ENCODE peak calls at places on chromosomes 5 and 9, in six cellular contexts. One of them, this sample, is unnamed.

GRCh38 chr5:141875795-141876627 is 2.2 kb downstream of the PCDH1 start:
- DNase-seq in adipocyte: peak; percentile 19
- DNase-seq in adrenal gland: no peak
- DNase-seq in AG04450: no peak
- DNase-seq in A549: no peak
- DNase-seq in AG04449: no peak
- DNase-seq in this sample: peak; percentile 67

GRCh38 chr5:128535225-128535624 is 2.8 kb downstream of the FBN2 start:
- DNase-seq in adipocyte: peak; percentile 36
- DNase-seq in adrenal gland: no peak
- DNase-seq in AG04449: no peak
- DNase-seq in A549: no peak
- DNase-seq in AG04450: no peak
- DNase-seq in this sample: no peak

GRCh38 chr9:86281577-86282076 is 711 bp downstream of the ISCA1 start:
- DNase-seq in AG04450: no peak
- DNase-seq in AG04449: no peak
- DNase-seq in A549: no peak
- DNase-seq in adrenal gland: no peak
- DNase-seq in adipocyte: no peak
- DNase-seq in this sample: no peak

GRCh38 chr9:2427016-2427891 is 194.3 kb upstream of the VLDLR start:
- DNase-seq in adipocyte: no peak
- DNase-seq in AG04449: no peak
- DNase-seq in AG04450: no peak
- DNase-seq in adrenal gland: peak; percentile 32
- DNase-seq in A549: no peak
- DNase-seq in this sample: no peak

GRCh38 chr9:20040991-20041606 is 252.3 kb upstream of the SLC24A2 start:
- DNase-seq in A549: no peak
- DNase-seq in AG04450: no peak
- DNase-seq in adrenal gland: no peak
- DNase-seq in AG04449: no peak
- DNase-seq in adipocyte: no peak
- DNase-seq in this sample: no peak

GRCh38 chr5:87916320-87916719 is 352.3 kb downstream of the TMEM161B start:
- DNase-seq in AG04450: no peak
- DNase-seq in adrenal gland: no peak
- DNase-seq in A549: no peak
- DNase-seq in adipocyte: no peak
- DNase-seq in AG04449: no peak
- DNase-seq in this sample: no peak

GRCh38 chr5:53482717-53483638 is 2.5 kb downstream of the FST start:
- DNase-seq in A549: peak; percentile 27
- DNase-seq in AG04449: no peak
- DNase-seq in AG04450: no peak
- DNase-seq in adipocyte: peak; percentile 52
- DNase-seq in adrenal gland: peak; percentile 27
- DNase-seq in this sample: no peak

GRCh38 chr9:97983524-97984187 is 515 bp downstream of the ANP32B start:
- DNase-seq in adrenal gland: peak; percentile 67
- DNase-seq in adipocyte: peak; percentile 75
- DNase-seq in AG04450: no peak
- DNase-seq in A549: peak; percentile 59
- DNase-seq in AG04449: no peak
- DNase-seq in this sample: peak; percentile 68

GRCh38 chr5:135038202-135038828 is 4.3 kb upstream of the PITX1 start:
- DNase-seq in adrenal gland: no peak
- DNase-seq in A549: no peak
- DNase-seq in AG04449: no peak
- DNase-seq in AG04450: no peak
- DNase-seq in adipocyte: peak; percentile 55
- DNase-seq in this sample: no peak

GRCh38 chr9:124511426-124511840 is 4.2 kb upstream of the NR5A1 start:
- DNase-seq in adrenal gland: no peak
- DNase-seq in AG04449: no peak
- DNase-seq in A549: no peak
- DNase-seq in AG04450: no peak
- DNase-seq in adipocyte: no peak
- DNase-seq in this sample: peak; percentile 62

GRCh38 chr5:154285661-154286408 is 95.3 kb downstream of the GALNT10 start:
- DNase-seq in adrenal gland: no peak
- DNase-seq in A549: peak; percentile 86
- DNase-seq in adipocyte: peak; percentile 70
- DNase-seq in AG04449: peak; percentile 37
- DNase-seq in AG04450: no peak
- DNase-seq in this sample: no peak

GRCh38 chr9:137828527-137829259 is 48.9 kb upstream of the CACNA1B start:
- DNase-seq in adrenal gland: no peak
- DNase-seq in A549: no peak
- DNase-seq in AG04449: no peak
- DNase-seq in AG04450: no peak
- DNase-seq in adipocyte: peak; percentile 24
- DNase-seq in this sample: no peak

GRCh38 chr9:28598396-28598795 is 1025.1 kb upstream of the C9orf72 start:
- DNase-seq in AG04450: no peak
- DNase-seq in A549: no peak
- DNase-seq in adrenal gland: no peak
- DNase-seq in adipocyte: no peak
- DNase-seq in AG04449: no peak
- DNase-seq in this sample: peak; percentile 7

GRCh38 chr5:138077064-138077696 is 6.7 kb upstream of the WNT8A start:
- DNase-seq in adipocyte: peak; percentile 85
- DNase-seq in A549: peak; percentile 73
- DNase-seq in AG04449: peak; percentile 5
- DNase-seq in adrenal gland: peak; percentile 63
- DNase-seq in AG04450: peak; percentile 23
- DNase-seq in this sample: peak; percentile 62

GRCh38 chr9:116697341-116697740 is 10.2 kb downstream of the TRIM32 start:
- DNase-seq in adrenal gland: no peak
- DNase-seq in A549: no peak
- DNase-seq in AG04450: no peak
- DNase-seq in adipocyte: peak; percentile 43
- DNase-seq in AG04449: peak; percentile 75
- DNase-seq in this sample: no peak

GRCh38 chr5:91128604-91129003 is 254.5 kb downstream of the ARRDC3 start:
- DNase-seq in adrenal gland: no peak
- DNase-seq in AG04449: no peak
- DNase-seq in AG04450: no peak
- DNase-seq in A549: no peak
- DNase-seq in adipocyte: no peak
- DNase-seq in this sample: no peak

GRCh38 chr5:75199946-75200345 is 36.7 kb downstream of the ANKRD31 start:
- DNase-seq in adrenal gland: no peak
- DNase-seq in A549: no peak
- DNase-seq in adipocyte: no peak
- DNase-seq in AG04449: no peak
- DNase-seq in AG04450: no peak
- DNase-seq in this sample: no peak

GRCh38 chr9:89986190-89986589 is 381.4 kb downstream of the GADD45G start:
- DNase-seq in adrenal gland: no peak
- DNase-seq in A549: no peak
- DNase-seq in adipocyte: no peak
- DNase-seq in AG04450: no peak
- DNase-seq in AG04449: no peak
- DNase-seq in this sample: no peak

GRCh38 chr5:123515904-123516303 is 3.9 kb downstream of the CSNK1G3 start:
- DNase-seq in adipocyte: no peak
- DNase-seq in adrenal gland: no peak
- DNase-seq in AG04449: no peak
- DNase-seq in AG04450: no peak
- DNase-seq in A549: no peak
- DNase-seq in this sample: no peak

GRCh38 chr5:123511648-123512605 is at the start of gene CSNK1G3:
- DNase-seq in adrenal gland: peak; percentile 97
- DNase-seq in A549: peak; percentile 97
- DNase-seq in AG04449: peak; percentile 79
- DNase-seq in AG04450: peak; percentile 95
- DNase-seq in adipocyte: peak; percentile 99
- DNase-seq in this sample: peak; percentile 96

GRCh38 chr5:123512631-123513461 is 869 bp downstream of the CSNK1G3 start:
- DNase-seq in A549: peak; percentile 26
- DNase-seq in adrenal gland: peak; percentile 51
- DNase-seq in adipocyte: peak; percentile 61
- DNase-seq in AG04449: no peak
- DNase-seq in AG04450: no peak
- DNase-seq in this sample: peak; percentile 30

GRCh38 chr5:123517479-123517878 is 5.5 kb downstream of the CSNK1G3 start:
- DNase-seq in AG04450: no peak
- DNase-seq in AG04449: no peak
- DNase-seq in A549: no peak
- DNase-seq in adipocyte: no peak
- DNase-seq in adrenal gland: no peak
- DNase-seq in this sample: no peak

DNA sequence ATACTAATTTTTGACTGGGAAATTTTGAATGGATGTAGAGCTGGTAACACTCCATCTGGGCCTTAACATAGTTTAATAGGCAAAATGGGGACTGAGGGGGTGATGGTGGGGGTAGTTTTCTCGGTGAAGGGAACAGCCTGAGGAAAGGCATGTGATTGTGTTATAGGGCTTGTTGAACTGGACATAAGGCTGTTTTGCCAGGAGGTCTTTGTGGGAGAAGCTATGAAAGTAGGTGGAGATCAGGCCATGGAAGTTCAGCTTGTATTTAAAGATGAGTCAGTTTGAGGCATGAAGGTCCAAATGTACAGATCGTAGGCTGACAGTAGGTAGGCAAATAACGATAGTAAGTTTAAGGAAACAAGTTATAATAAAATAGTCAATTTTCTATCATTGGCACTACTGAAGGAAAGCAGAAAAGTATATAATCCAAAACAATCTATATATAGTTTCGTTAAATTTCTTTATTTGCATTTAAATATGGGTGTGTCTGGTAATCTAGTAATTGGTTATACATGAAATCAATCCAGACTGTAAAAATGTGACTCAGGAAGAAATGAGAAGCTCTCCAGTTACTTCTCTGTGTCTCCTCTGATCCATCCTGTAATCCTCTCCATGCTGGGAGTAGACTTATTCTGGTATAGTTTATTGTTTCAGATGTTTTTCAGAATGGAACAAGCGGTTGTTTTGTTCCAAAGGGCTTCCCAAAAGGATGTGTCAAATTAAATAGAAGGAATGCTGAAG is 2.8 kb downstream of the CSNK1G3 start:
- DNase-seq in AG04450: no peak
- DNase-seq in AG04449: no peak
- DNase-seq in A549: no peak
- DNase-seq in adrenal gland: no peak
- DNase-seq in adipocyte: no peak
- DNase-seq in this sample: no peak
- H3K4me3 ChIP-seq in AG04450: no peak overlapping the region
- H3K4me3 ChIP-seq in AG04449: no peak overlapping the region
- H3K4me3 ChIP-seq in A549: no peak overlapping the region
- H3K4me3 ChIP-seq in adrenal gland: no peak overlapping the region
- H3K4me3 ChIP-seq in adipocyte: no peak overlapping the region
- H3K4me3 ChIP-seq in this sample: no peak overlapping the region

DNA sequence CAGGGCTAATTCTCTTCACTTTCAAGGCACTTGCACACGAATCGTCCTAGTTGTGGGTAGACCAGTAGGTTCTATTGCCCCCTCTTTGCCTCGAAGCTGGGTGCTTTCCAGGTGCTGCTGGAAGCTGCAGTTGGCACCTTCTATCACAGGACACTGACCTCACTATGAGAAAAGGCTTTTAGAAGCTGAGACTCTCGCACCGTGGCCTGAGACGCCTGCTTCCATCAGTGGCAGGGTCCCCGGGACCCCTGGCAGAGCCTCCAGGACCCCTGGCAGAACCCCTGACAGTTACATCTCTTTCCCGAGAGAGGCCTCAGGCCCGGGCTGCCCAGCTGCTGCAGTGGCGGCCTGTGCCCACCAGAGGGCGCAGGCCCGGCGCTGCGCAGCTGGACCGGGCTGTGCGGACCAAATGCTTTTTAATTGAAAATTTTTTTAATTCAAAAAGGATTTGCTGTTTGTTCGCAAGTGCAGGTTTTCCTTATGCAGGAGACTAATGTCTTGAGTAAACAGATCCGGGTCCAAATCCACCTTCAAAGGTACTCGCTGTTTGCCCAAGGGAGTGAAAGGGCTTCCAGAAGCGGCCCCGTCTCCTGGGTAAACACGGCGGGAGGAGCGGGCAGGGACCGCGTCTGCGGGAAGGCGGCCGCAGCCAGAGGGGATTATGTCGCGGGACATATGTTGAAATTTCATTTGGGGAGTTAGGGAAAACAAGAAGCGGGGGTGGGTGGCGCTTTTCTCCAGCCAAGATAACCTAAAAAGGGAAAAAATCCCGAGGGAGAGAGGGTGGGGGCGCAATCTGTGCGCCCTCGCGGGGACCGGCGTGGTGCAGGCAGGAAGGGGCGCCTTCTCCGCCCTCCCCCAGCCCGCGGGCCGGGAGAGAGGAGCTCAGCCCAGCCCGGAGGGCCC is 114.5 kb upstream of the LMX1B start:
- DNase-seq in adipocyte: peak; percentile 79
- DNase-seq in A549: peak; percentile 51
- DNase-seq in AG04450: no peak
- DNase-seq in AG04449: no peak
- DNase-seq in adrenal gland: peak; percentile 36
- DNase-seq in this sample: peak; percentile 77
- H3K4me3 ChIP-seq in adipocyte: peak overlapping the region; percentile 79
- H3K4me3 ChIP-seq in A549: peak overlapping the region; percentile 43
- H3K4me3 ChIP-seq in AG04450: peak overlapping the region; percentile 51
- H3K4me3 ChIP-seq in AG04449: peak overlapping the region; percentile 56
- H3K4me3 ChIP-seq in adrenal gland: no peak overlapping the region
- H3K4me3 ChIP-seq in this sample: peak overlapping the region; percentile 65

GRCh38 chr9:37100317-37100716 is 20.1 kb upstream of the ZCCHC7 start:
- DNase-seq in A549: no peak
- DNase-seq in adipocyte: no peak
- DNase-seq in AG04449: no peak
- DNase-seq in AG04450: no peak
- DNase-seq in adrenal gland: no peak
- DNase-seq in this sample: peak; percentile 41
- H3K4me3 ChIP-seq in A549: no peak overlapping the region
- H3K4me3 ChIP-seq in adipocyte: no peak overlapping the region
- H3K4me3 ChIP-seq in AG04449: no peak overlapping the region
- H3K4me3 ChIP-seq in AG04450: no peak overlapping the region
- H3K4me3 ChIP-seq in adrenal gland: no peak overlapping the region
- H3K4me3 ChIP-seq in this sample: no peak overlapping the region

DNA sequence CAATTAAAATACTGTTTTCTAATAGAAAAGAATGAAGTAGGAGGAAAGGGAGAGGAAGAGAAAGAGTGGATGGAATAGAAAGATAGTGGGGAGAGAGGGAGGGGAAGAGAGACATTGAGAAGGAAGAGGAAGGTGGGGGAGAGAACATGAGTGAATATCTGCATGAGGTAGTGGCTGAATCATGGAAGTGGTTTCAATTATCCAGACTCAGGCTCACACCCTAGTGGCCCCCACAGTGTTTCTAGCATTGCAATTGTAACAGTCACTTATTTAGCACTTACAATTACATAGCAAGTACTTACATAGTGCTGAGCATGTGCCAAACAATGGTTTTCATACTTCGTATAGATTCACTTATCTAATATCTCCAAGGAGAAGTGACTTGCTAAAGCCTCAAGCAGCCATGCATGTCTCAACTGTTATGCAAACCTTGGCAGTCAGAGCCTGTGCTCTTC is 72.7 kb downstream of the CAST start:
- DNase-seq in AG04449: peak; percentile 42
- DNase-seq in adrenal gland: no peak
- DNase-seq in A549: no peak
- DNase-seq in AG04450: no peak
- DNase-seq in adipocyte: peak; percentile 53
- DNase-seq in this sample: no peak
- H3K4me3 ChIP-seq in AG04449: no peak overlapping the region
- H3K4me3 ChIP-seq in adrenal gland: no peak overlapping the region
- H3K4me3 ChIP-seq in A549: no peak overlapping the region
- H3K4me3 ChIP-seq in AG04450: no peak overlapping the region
- H3K4me3 ChIP-seq in adipocyte: no peak overlapping the region
- H3K4me3 ChIP-seq in this sample: no peak overlapping the region

GRCh38 chr5:93585753-93586385 is 2.8 kb downstream of the NR2F1 start:
- DNase-seq in adrenal gland: no peak
- DNase-seq in AG04450: no peak
- DNase-seq in AG04449: no peak
- DNase-seq in adipocyte: peak; percentile 46
- DNase-seq in A549: no peak
- DNase-seq in this sample: no peak
- H3K4me3 ChIP-seq in adrenal gland: no peak overlapping the region
- H3K4me3 ChIP-seq in AG04450: peak overlapping the region; percentile 92
- H3K4me3 ChIP-seq in AG04449: peak overlapping the region; percentile 80
- H3K4me3 ChIP-seq in adipocyte: peak overlapping the region; percentile 93
- H3K4me3 ChIP-seq in A549: peak overlapping the region; percentile 78
- H3K4me3 ChIP-seq in this sample: peak overlapping the region; percentile 49

This sample was measured in WERI-Rb-1.